ENCODE peak calls at places on chromosome 1, in four cellular contexts. G is ovary, T is neuronal stem cell, B is prostate gland. R is an unnamed sample.

GRCh38 chr1:81547912-81548303 is 252.8 kb upstream of the ADGRL2 start:
- DNase-seq in G (no peak), T (no peak), B (no peak), R (no peak)

GRCh38 chr1:42973304-42973703 is 14.6 kb upstream of the SLC2A1 start:
- DNase-seq in G (no peak), T (no peak), B (no peak), R (no peak)

GRCh38 chr1:19028110-19028509 is 71.6 kb upstream of the IFFO2 start:
- DNase-seq in G (no peak), T (no peak), B (no peak), R (no peak)

GRCh38 chr1:116075981-116076380 is 35.2 kb upstream of the MAB21L3 start:
- DNase-seq in G (no peak), T (no peak), B (no peak), R (no peak)

GRCh38 chr1:113904292-113904673 is 316 bp downstream of the AP4B1 start:
- DNase-seq in G (no peak), T (no peak), B (no peak), R (no peak)

GRCh38 chr1:116373451-116374339 is 651 bp downstream of the ATP1A1 start:
- DNase-seq in G (peak; percentile 46), T (peak; percentile 71), B (peak; percentile 71), R (peak; percentile 78)

GRCh38 chr1:76023669-76024407 is 50.7 kb upstream of the ST6GALNAC3 start:
- DNase-seq in G (no peak), T (no peak), B (no peak), R (no peak)

GRCh38 chr1:181743878-181744312 is 260.6 kb downstream of the CACNA1E start:
- DNase-seq in G (no peak), T (no peak), B (no peak), R (no peak)

GRCh38 chr1:108209456-108210108 is 9.4 kb upstream of the SLC25A24 start:
- DNase-seq in G (no peak), T (no peak), B (no peak), R (no peak)

GRCh38 chr1:200992382-200993101 is 31.0 kb downstream of the KIF21B start:
- DNase-seq in G (no peak), T (no peak), B (no peak), R (no peak)

GRCh38 chr1:212689758-212690540 is 9.7 kb downstream of the BATF3 start:
- DNase-seq in G (no peak), T (no peak), B (no peak), R (peak; percentile 2)

DNA sequence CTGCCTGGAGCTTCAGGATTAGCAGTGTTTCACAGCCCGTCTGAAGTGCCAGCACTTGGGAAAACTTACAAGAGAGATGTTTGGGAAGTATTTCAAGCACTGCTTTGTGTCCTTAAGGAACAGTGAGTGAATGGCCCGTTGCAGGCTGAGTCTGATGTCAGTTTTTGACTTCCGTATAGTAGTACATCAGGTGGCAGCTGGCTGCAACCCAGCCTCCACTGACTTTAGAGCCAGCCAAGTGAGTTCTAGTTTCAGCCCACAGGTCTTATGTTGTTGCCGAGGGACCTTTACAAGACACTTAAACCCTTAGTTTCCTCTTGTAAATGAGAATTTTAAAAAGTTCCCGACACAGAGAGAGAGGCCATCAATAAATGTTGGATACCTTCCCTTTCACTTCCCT is 35.0 kb downstream of the UCK2 start:
- DNase-seq in G (no peak), T (no peak), B (peak; percentile 34), R (no peak)
- H3K4me1 ChIP-seq in G (no peaks in the 10 kb centered on the region), T (peaks cover 11% of the 10 kb centered on the region), B (no peaks in the 10 kb centered on the region), R (no peaks in the 10 kb centered on the region)

GRCh38 chr1:154571244-154571963 is 3.8 kb downstream of the CHRNB2 start:
- DNase-seq in G (no peak), T (no peak), B (no peak), R (no peak)

GRCh38 chr1:154571964-154572288 is 4.3 kb downstream of the CHRNB2 start:
- DNase-seq in G (no peak), T (no peak), B (no peak), R (no peak)

GRCh38 chr1:154565876-154566275 is 1.7 kb upstream of the CHRNB2 start:
- DNase-seq in G (no peak), T (no peak), B (no peak), R (no peak)

GRCh38 chr1:154567386-154568164 is at the start of gene CHRNB2:
- DNase-seq in G (peak; percentile 63), T (peak; percentile 83), B (peak; percentile 57), R (no peak)

DNA sequence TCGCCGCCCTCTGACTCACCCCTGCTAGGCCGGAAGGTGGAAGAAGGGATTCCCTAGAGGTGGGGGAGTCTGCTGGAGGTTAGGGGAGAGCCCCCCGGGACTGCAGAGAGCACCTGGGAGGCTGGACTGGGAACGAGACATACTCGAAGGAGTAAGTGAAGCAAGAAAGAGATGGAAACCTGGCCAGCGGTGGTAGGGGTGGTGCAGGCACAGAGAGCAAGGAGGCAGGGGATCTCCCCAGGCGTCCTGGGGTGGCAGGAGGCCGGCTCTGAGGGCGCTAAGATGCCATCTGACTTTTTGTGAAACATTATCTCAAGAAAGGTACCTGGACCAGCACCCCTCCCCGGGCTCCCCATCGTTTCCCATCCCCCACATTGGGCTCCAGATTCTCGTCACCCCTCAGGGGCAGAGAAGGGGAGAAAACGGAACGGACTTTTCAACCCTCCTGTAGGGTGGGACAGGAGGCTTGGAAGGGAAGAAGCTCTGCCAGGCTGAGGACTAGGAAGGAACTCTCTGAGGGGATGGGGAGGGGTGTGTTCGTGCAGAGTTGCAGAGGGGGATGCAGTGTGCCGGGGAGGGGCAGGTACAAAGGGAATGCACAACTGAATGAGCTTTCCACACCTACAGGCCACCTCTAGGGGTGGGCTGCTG is 712 bp downstream of the CHRNB2 start:
- DNase-seq in G (no peak), T (no peak), B (no peak), R (no peak)
- H3K4me3 ChIP-seq in G (no peak overlapping the region), T (peak overlapping the region; percentile 76), B (no peak overlapping the region), R (peak overlapping the region; percentile 25)

GRCh38 chr1:8381618-8382017 is 63.7 kb downstream of the SLC45A1 start:
- DNase-seq in G (no peak), T (no peak), B (no peak), R (no peak)

GRCh38 chr1:8384577-8384976 is 66.7 kb downstream of the SLC45A1 start:
- DNase-seq in G (no peak), T (no peak), B (no peak), R (no peak)

GRCh38 chr1:8382608-8383525 is 65.0 kb downstream of the SLC45A1 start:
- DNase-seq in G (no peak), T (no peak), B (no peak), R (no peak)

GRCh38 chr1:8382051-8382505 is 64.2 kb downstream of the SLC45A1 start:
- DNase-seq in G (no peak), T (peak; percentile 52), B (no peak), R (no peak)

GRCh38 chr1:8384088-8384487 is 66.2 kb downstream of the SLC45A1 start:
- DNase-seq in G (no peak), T (no peak), B (no peak), R (no peak)
- H3K4me1 ChIP-seq in G (peaks cover 21% of the 10 kb centered on the region), T (peaks cover 22% of the 10 kb centered on the region), B (peaks cover 31% of the 10 kb centered on the region), R (peaks cover 85% of the 10 kb centered on the region)

DNA sequence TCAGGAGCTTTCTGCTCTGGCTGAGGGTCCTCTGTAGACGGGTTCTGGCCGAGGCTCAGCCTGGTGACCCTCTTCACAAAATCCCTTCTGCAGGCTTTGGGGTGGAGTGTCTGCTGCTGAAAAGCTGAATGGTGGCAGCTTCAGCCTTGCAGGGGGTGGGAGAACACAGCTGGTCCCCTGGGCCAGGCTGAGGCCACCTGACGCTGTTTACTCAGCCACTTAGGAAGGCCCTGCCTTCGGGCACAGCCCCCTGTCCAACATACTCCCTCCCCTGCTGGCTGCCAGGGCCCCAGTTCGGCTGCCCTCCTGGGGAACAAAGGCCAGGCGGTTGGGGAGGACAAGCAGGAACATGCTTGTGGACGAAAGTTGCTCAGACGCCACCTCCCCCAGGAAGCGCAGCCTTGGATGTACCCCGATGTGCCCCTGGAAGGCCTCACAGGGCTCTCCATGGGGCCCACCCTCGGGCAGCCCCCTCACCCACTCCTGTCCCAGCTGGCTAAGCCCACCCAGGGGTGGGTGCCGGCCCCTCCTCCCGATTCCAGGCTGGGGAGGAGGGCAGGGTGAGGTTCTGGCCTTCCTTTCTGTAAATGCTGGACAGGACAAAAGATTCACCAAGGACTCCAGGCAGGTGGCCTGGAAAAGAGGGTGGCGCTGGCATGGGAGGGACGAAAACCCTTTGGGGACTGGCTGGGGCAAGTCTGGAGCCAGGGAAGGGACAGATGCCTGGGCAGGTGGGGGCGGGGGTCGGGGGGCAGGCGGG is at the start of gene ANKRD65:
- DNase-seq in G (no peak), T (no peak), B (no peak), R (no peak)
- H3K4me3 ChIP-seq in G (peak within 1 kb of the TSS; percentile 33), T (peak within 1 kb of the TSS; percentile 16), B (peak within 1 kb of the TSS; percentile 32), R (peak within 1 kb of the TSS; percentile 50)